ENCODE peak calls at places on chromosomes 7 and 10, in six cellular contexts. B is AG04450, D is PC-9, X is OCI-LY7, I is left ventricle myocardium inferior, M is lower lobe of right lung. O is an unnamed sample. For H3K9me3, the result is how much of the 10 kb centered on the place peaks cover.

GRCh38 chr10:16843252-16843870 is 26.1 kb upstream of the RSU1 start:
- DNase-seq in X (peak), D (no peak), I (no peak), M (no peak), B (peak), O (no peak)

GRCh38 chr10:126586878-126587277 is 83.6 kb downstream of the C10orf90 start:
- DNase-seq in M (no peak), B (no peak), D (no peak), I (no peak), X (no peak), O (no peak)

GRCh38 chr7:100568936-100569844 is 4.5 kb downstream of the SAP25 start:
- DNase-seq in M (peak), B (no peak), I (no peak), X (peak), D (no peak), O (peak)

GRCh38 chr7:86600506-86601290 is 43.0 kb upstream of the GRM3 start:
- DNase-seq in M (no peak), I (no peak), D (no peak), B (no peak), X (no peak), O (no peak)

GRCh38 chr7:156479596-156479995 is 161.0 kb upstream of the RNF32 start:
- DNase-seq in B (no peak), I (no peak), D (no peak), X (no peak), M (no peak), O (no peak)

GRCh38 chr10:71179382-71179781 is 33.0 kb upstream of the UNC5B start:
- DNase-seq in I (no peak), D (no peak), X (no peak), M (no peak), B (no peak), O (no peak)

GRCh38 chr7:142478479-142479220 is 220.8 kb upstream of the PRSS58 start:
- DNase-seq in D (peak), X (peak), M (no peak), B (no peak), I (no peak), O (no peak)

GRCh38 chr10:49140306-49141175 is 6.7 kb upstream of the FAM170B start:
- DNase-seq in M (no peak), X (no peak), I (no peak), B (no peak), D (no peak), O (no peak)

GRCh38 chr7:63071920-63072319 is 926.7 kb upstream of the ZNF722 start:
- DNase-seq in B (no peak), M (no peak), X (no peak), D (no peak), I (no peak), O (no peak)

GRCh38 chr7:63072806-63073205 is 925.8 kb upstream of the ZNF722 start:
- DNase-seq in D (no peak), M (no peak), X (no peak), B (no peak), I (no peak), O (no peak)

GRCh38 chr7:63073286-63073685 is 925.4 kb upstream of the ZNF722 start:
- DNase-seq in B (no peak), M (no peak), D (no peak), I (no peak), X (no peak), O (no peak)

GRCh38 chr7:63070696-63071095 is 928.0 kb upstream of the ZNF722 start:
- DNase-seq in X (no peak), I (no peak), D (no peak), M (no peak), B (no peak), O (no peak)

DNA sequence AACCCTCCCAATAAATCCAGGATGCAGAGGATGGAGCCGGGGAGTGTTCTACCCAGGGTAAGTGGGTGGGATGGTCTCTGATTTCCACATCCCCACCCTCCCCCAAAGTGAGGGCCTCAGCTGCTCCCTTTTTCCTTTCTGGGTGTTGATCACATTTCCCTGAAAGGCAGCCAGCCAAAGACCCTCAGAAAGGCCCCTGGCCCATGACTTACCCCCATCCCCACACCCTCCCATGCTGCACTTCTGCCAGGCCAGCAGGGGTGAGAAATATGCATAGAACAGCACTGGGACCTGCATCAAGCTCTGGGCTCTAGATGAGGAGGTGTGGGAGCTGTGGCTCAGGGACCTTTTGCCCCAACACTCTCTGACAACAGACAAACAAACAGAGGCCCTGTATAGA is 927.3 kb upstream of the ZNF722 start:
- DNase-seq in D (no peak), X (no peak), B (no peak), I (no peak), M (no peak), O (no peak)
- H3K9me3 ChIP-seq in D (under half), X (under half), B (half or more), I (half or more), M (under half), O (under half)

GRCh38 chr7:82594665-82595064 is 151.1 kb upstream of the CACNA2D1 start:
- DNase-seq in X (no peak), I (no peak), B (no peak), M (no peak), D (peak), O (no peak)

GRCh38 chr7:82592416-82592815 is 148.8 kb upstream of the CACNA2D1 start:
- DNase-seq in B (no peak), M (no peak), X (no peak), I (no peak), D (no peak), O (no peak)

GRCh38 chr7:82598958-82599357 is 155.4 kb upstream of the CACNA2D1 start:
- DNase-seq in X (no peak), B (peak), D (no peak), I (no peak), M (no peak), O (no peak)

GRCh38 chr7:82595176-82595575 is 151.6 kb upstream of the CACNA2D1 start:
- DNase-seq in B (no peak), X (no peak), D (no peak), I (no peak), M (no peak), O (no peak)

GRCh38 chr7:82593780-82594179 is 150.2 kb upstream of the CACNA2D1 start:
- DNase-seq in D (no peak), X (no peak), B (no peak), I (no peak), M (no peak), O (no peak)
- TF ChIP-seq CTCF in D (no peak), X (no peak), B (no peak), I (no peak), M (no peak), O (no peak)

GRCh38 chr7:158558816-158559215 is 28.8 kb downstream of the PTPRN2 start:
- DNase-seq in X (no peak), M (no peak), D (no peak), I (no peak), B (no peak), O (no peak)
- H3K9me3 ChIP-seq in X (under half), M (under half), D (under half), I (under half), B (half or more), O (under half)

DNA sequence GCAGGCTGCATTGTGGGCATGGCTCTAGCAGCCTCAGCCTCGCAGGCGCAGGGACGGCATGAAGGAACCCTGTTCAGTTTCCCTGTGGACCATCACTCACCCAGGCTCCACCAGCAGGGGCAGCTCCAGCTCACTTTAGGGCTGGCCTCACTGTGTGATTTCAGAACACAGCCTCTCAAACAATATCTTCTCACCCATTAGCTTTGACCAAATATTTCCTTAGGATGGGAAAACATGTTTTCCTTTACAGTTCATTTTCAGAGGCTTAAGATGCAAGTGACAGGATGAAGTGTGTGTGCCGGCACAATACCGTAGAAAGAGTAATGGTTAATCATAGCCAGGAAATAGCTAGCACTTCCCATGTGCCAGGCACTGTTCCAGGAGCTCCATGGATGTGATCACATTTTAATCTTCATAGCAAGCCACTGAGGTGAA is 58.2 kb downstream of the LANCL2 start:
- DNase-seq in D (no peak), B (no peak), I (no peak), M (no peak), X (no peak), O (no peak)
- TF ChIP-seq CTCF in D (no peak), B (peak), I (no peak), M (no peak), X (no peak), O (no peak)

GRCh38 chr7:14676896-14677295 is 225.7 kb downstream of the DGKB start:
- DNase-seq in M (no peak), I (no peak), X (no peak), D (no peak), B (no peak), O (no peak)

DNA sequence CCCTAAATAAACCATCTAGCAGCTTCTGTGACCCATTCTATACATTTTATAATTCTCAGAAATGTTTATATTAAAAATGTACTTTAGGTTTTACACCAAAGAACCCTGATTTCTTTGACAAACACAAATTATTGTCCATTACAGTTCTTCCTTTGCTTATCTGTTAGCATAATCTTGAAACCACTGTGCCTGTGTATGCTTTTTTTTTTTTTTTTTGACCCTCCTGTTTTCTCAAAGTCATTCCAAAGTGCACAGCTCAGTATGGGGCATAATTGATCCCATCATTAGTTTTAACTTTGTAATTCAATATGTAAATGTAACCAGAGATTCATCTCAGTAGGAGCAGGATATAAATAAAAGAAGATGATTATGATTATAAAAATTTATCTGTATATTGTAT is 229.3 kb downstream of the DGKB start:
- DNase-seq in I (no peak), D (no peak), X (no peak), B (no peak), M (no peak), O (no peak)
- H3K9me3 ChIP-seq in I (under half), D (under half), X (under half), B (under half), M (under half), O (under half)

GRCh38 chr10:86684305-86684704 is 16.0 kb downstream of the LDB3 start:
- DNase-seq in M (no peak), X (no peak), D (peak), B (no peak), I (peak), O (no peak)
- TF ChIP-seq CTCF in M (peak), X (peak), D (peak), B (peak), I (peak), O (no peak)

O was measured in CD8-positive, alpha-beta T cell.